ENCODE peak calls at places on chromosome 17, in five cellular contexts. One of them, this sample, is unnamed.

GRCh38 chr17:48148029-48148759 is 40.6 kb downstream of the SNX11 start:
- DNase-seq in fibroblast of gingiva: no peak
- DNase-seq in ureter: no peak
- DNase-seq in ELR: peak
- DNase-seq in left ventricle myocardium inferior: no peak
- DNase-seq in this sample: no peak

GRCh38 chr17:56867948-56868376 is 34.0 kb downstream of the DGKE start:
- DNase-seq in fibroblast of gingiva: no peak
- DNase-seq in ureter: no peak
- DNase-seq in ELR: peak
- DNase-seq in left ventricle myocardium inferior: no peak
- DNase-seq in this sample: peak

GRCh38 chr17:18117974-18118632 is 9.5 kb downstream of the MYO15A start:
- DNase-seq in fibroblast of gingiva: no peak
- DNase-seq in ureter: no peak
- DNase-seq in ELR: no peak
- DNase-seq in left ventricle myocardium inferior: no peak
- DNase-seq in this sample: no peak

GRCh38 chr17:16923097-16923903 is 48.6 kb downstream of the TNFRSF13B start:
- DNase-seq in fibroblast of gingiva: no peak
- DNase-seq in ureter: peak
- DNase-seq in ELR: no peak
- DNase-seq in left ventricle myocardium inferior: peak
- DNase-seq in this sample: no peak

GRCh38 chr17:49422714-49423113 is 8.0 kb upstream of the PHB1 start:
- DNase-seq in fibroblast of gingiva: no peak
- DNase-seq in ureter: no peak
- DNase-seq in ELR: no peak
- DNase-seq in left ventricle myocardium inferior: no peak
- DNase-seq in this sample: no peak

GRCh38 chr17:67489273-67489672 is 112.2 kb downstream of the PITPNC1 start:
- DNase-seq in fibroblast of gingiva: no peak
- DNase-seq in ureter: no peak
- DNase-seq in ELR: no peak
- DNase-seq in left ventricle myocardium inferior: no peak
- DNase-seq in this sample: no peak

GRCh38 chr17:2366747-2367494 is 29.6 kb downstream of the SGSM2 start:
- DNase-seq in fibroblast of gingiva: no peak
- DNase-seq in ureter: no peak
- DNase-seq in ELR: no peak
- DNase-seq in left ventricle myocardium inferior: no peak
- DNase-seq in this sample: no peak

GRCh38 chr17:7367083-7367482 is 12.1 kb downstream of the TMEM95 start:
- DNase-seq in fibroblast of gingiva: no peak
- DNase-seq in ureter: no peak
- DNase-seq in ELR: no peak
- DNase-seq in left ventricle myocardium inferior: no peak
- DNase-seq in this sample: no peak

GRCh38 chr17:77546772-77547201 is 406.0 kb downstream of the SEC14L1 start:
- DNase-seq in fibroblast of gingiva: no peak
- DNase-seq in ureter: no peak
- DNase-seq in ELR: no peak
- DNase-seq in left ventricle myocardium inferior: no peak
- DNase-seq in this sample: no peak

GRCh38 chr17:48878920-48879898 is 13.4 kb upstream of the ATP5MC1 start:
- DNase-seq in fibroblast of gingiva: peak
- DNase-seq in ureter: peak
- DNase-seq in ELR: peak
- DNase-seq in left ventricle myocardium inferior: no peak
- DNase-seq in this sample: peak

GRCh38 chr17:42279776-42280630 is 3.8 kb upstream of the STAT5B start:
- DNase-seq in fibroblast of gingiva: no peak
- DNase-seq in ureter: no peak
- DNase-seq in ELR: no peak
- DNase-seq in left ventricle myocardium inferior: no peak
- DNase-seq in this sample: no peak

GRCh38 chr17:80886641-80887573 is 104.7 kb upstream of the CHMP6 start:
- DNase-seq in fibroblast of gingiva: no peak
- DNase-seq in ureter: no peak
- DNase-seq in ELR: no peak
- DNase-seq in left ventricle myocardium inferior: peak
- DNase-seq in this sample: no peak

GRCh38 chr17:38705803-38706624 is 941 bp downstream of the MLLT6 start:
- DNase-seq in fibroblast of gingiva: peak
- DNase-seq in ureter: peak
- DNase-seq in ELR: peak
- DNase-seq in left ventricle myocardium inferior: peak
- DNase-seq in this sample: peak

GRCh38 chr17:79969906-79970305 is 65.8 kb downstream of the TBC1D16 start:
- DNase-seq in fibroblast of gingiva: no peak
- DNase-seq in ureter: no peak
- DNase-seq in ELR: no peak
- DNase-seq in left ventricle myocardium inferior: no peak
- DNase-seq in this sample: no peak

GRCh38 chr17:56426901-56427300 is 166.6 kb upstream of the NOG start:
- DNase-seq in fibroblast of gingiva: no peak
- DNase-seq in ureter: no peak
- DNase-seq in ELR: no peak
- DNase-seq in left ventricle myocardium inferior: no peak
- DNase-seq in this sample: no peak

GRCh38 chr17:41451154-41451728 is 10.5 kb upstream of the KRT38 start:
- DNase-seq in fibroblast of gingiva: no peak
- DNase-seq in ureter: no peak
- DNase-seq in ELR: peak
- DNase-seq in left ventricle myocardium inferior: no peak
- DNase-seq in this sample: no peak

GRCh38 chr17:69724236-69724635 is 309.7 kb downstream of the MAP2K6 start:
- DNase-seq in fibroblast of gingiva: no peak
- DNase-seq in ureter: no peak
- DNase-seq in ELR: peak
- DNase-seq in left ventricle myocardium inferior: no peak
- DNase-seq in this sample: no peak

GRCh38 chr17:48074322-48075054 is 26.3 kb downstream of the NFE2L1 start:
- DNase-seq in fibroblast of gingiva: peak
- DNase-seq in ureter: peak
- DNase-seq in ELR: peak
- DNase-seq in left ventricle myocardium inferior: peak
- DNase-seq in this sample: peak

GRCh38 chr17:36813357-36813756 is 123.9 kb upstream of the LHX1 start:
- DNase-seq in fibroblast of gingiva: no peak
- DNase-seq in ureter: no peak
- DNase-seq in ELR: no peak
- DNase-seq in left ventricle myocardium inferior: no peak
- DNase-seq in this sample: no peak

GRCh38 chr17:64007838-64008282 is 9.7 kb downstream of the PRR29 start:
- DNase-seq in fibroblast of gingiva: no peak
- DNase-seq in ureter: peak
- DNase-seq in ELR: no peak
- DNase-seq in left ventricle myocardium inferior: no peak
- DNase-seq in this sample: no peak

GRCh38 chr17:29715680-29716079 is 93.0 kb upstream of the CORO6 start:
- DNase-seq in fibroblast of gingiva: no peak
- DNase-seq in ureter: no peak
- DNase-seq in ELR: no peak
- DNase-seq in left ventricle myocardium inferior: no peak
- DNase-seq in this sample: no peak

GRCh38 chr17:38574712-38575111 is 31.0 kb downstream of the SRCIN1 start:
- DNase-seq in fibroblast of gingiva: no peak
- DNase-seq in ureter: no peak
- DNase-seq in ELR: no peak
- DNase-seq in left ventricle myocardium inferior: no peak
- DNase-seq in this sample: no peak

GRCh38 chr17:65122836-65123756 is 14.1 kb upstream of the RGS9 start:
- DNase-seq in fibroblast of gingiva: peak
- DNase-seq in ureter: peak
- DNase-seq in ELR: peak
- DNase-seq in left ventricle myocardium inferior: peak
- DNase-seq in this sample: peak

This sample was measured in hepatic stellate cell.